ENCODE peak calls at places on chromosomes 11 and 22, in ten cellular contexts. K is Karpas-422, U is left ventricle myocardium inferior, Z is Kasumi-1, O is endothelial cell of umbilical vein, Y is esophagus muscularis mucosa, E is NCI-H2081, T is HCT116, C is ureter, L is GM23248. F is an unnamed sample.

GRCh38 chr11:123393312-123393927 is 36.6 kb upstream of the GRAMD1B start:
- DNase-seq in T (no peak), K (no peak), U (no peak), Y (no peak), C (no peak), L (no peak), Z (no peak), O (no peak), E (no peak), F (no peak)

GRCh38 chr11:72001834-72002591 is 3.3 kb downstream of the IL18BP start:
- DNase-seq in O (no peak), E (no peak), L (no peak), C (no peak), Y (no peak), T (no peak), K (no peak), U (no peak), Z (no peak), F (no peak)

GRCh38 chr22:20937794-20938148 is 20.6 kb downstream of the CRKL start:
- DNase-seq in K (no peak), Y (no peak), C (no peak), E (no peak), U (no peak), Z (no peak), O (no peak), L (no peak), T (no peak), F (no peak)

GRCh38 chr11:82557274-82557673 is 176.4 kb downstream of the FAM181B start:
- DNase-seq in Z (no peak), U (peak), L (no peak), K (peak), C (no peak), O (no peak), E (no peak), Y (no peak), T (no peak), F (no peak)

GRCh38 chr11:74438681-74439080 is 28.7 kb downstream of the KCNE3 start:
- DNase-seq in C (no peak), T (no peak), Y (no peak), L (no peak), O (no peak), Z (no peak), E (no peak), K (no peak), U (no peak), F (no peak)

GRCh38 chr11:63274776-63275175 is 31.4 kb upstream of the SLC22A25 start:
- DNase-seq in L (no peak), Y (no peak), T (peak), C (no peak), K (peak), O (peak), Z (no peak), E (no peak), U (no peak), F (peak)

GRCh38 chr11:93100211-93100610 is 97.6 kb downstream of the SLC36A4 start:
- DNase-seq in T (no peak), C (no peak), Z (no peak), U (no peak), E (no peak), K (no peak), L (peak), O (no peak), Y (no peak), F (no peak)

GRCh38 chr11:35285471-35285870 is 133.9 kb downstream of the SLC1A2 start:
- DNase-seq in Y (no peak), Z (no peak), T (no peak), E (no peak), L (no peak), U (no peak), C (no peak), O (no peak), K (no peak), F (no peak)

GRCh38 chr11:36478700-36479329 is 31.3 kb downstream of the TRAF6 start:
- DNase-seq in K (peak), L (peak), Z (peak), Y (no peak), U (no peak), C (no peak), T (peak), O (peak), E (peak), F (peak)

GRCh38 chr11:74546752-74547151 is 45.6 kb upstream of the POLD3 start:
- DNase-seq in K (no peak), O (no peak), T (no peak), L (no peak), U (no peak), E (no peak), Y (no peak), C (peak), Z (no peak), F (no peak)

GRCh38 chr11:45395421-45395820 is 109.3 kb upstream of the SYT13 start:
- DNase-seq in U (no peak), C (no peak), O (no peak), L (no peak), E (no peak), Z (no peak), K (no peak), T (no peak), Y (no peak), F (no peak)

GRCh38 chr11:35114901-35115687 is 23.9 kb upstream of the CD44 start:
- DNase-seq in U (no peak), E (no peak), Z (no peak), Y (no peak), C (no peak), T (no peak), L (no peak), O (no peak), K (peak), F (no peak)

GRCh38 chr11:72989727-72990126 is 152.4 kb downstream of the FCHSD2 start:
- DNase-seq in O (no peak), K (no peak), C (no peak), Z (no peak), T (no peak), L (peak), U (no peak), E (no peak), Y (no peak), F (no peak)

F was measured in NCI-H460.